ENCODE peak calls at places on chromosome 3, in six cellular contexts. One of them, this sample, is unnamed.

GRCh38 chr3:159782724-159783421 is 205.8 kb upstream of the IL12A start:
- DNase-seq in GM12891: no peak
- DNase-seq in H1: no peak
- DNase-seq in K562: no peak
- DNase-seq in HepG2: peak; percentile 82
- DNase-seq in GM12878: no peak
- DNase-seq in this sample: no peak

GRCh38 chr3:170811928-170812591 is 57.9 kb downstream of the RPL22L1 start:
- DNase-seq in GM12891: peak; percentile 42
- DNase-seq in H1: peak; percentile 59
- DNase-seq in K562: peak; percentile 89
- DNase-seq in HepG2: peak; percentile 78
- DNase-seq in GM12878: peak; percentile 30
- DNase-seq in this sample: peak; percentile 40

GRCh38 chr3:30236011-30236410 is 370.4 kb upstream of the TGFBR2 start:
- DNase-seq in GM12891: no peak
- DNase-seq in H1: no peak
- DNase-seq in K562: no peak
- DNase-seq in HepG2: no peak
- DNase-seq in GM12878: no peak
- DNase-seq in this sample: no peak

GRCh38 chr3:160150525-160150924 is 74.7 kb upstream of the C3orf80 start:
- DNase-seq in GM12891: no peak
- DNase-seq in H1: no peak
- DNase-seq in K562: no peak
- DNase-seq in HepG2: no peak
- DNase-seq in GM12878: no peak
- DNase-seq in this sample: no peak

GRCh38 chr3:102123590-102124190 is 274.4 kb downstream of the NFKBIZ start:
- DNase-seq in GM12891: no peak
- DNase-seq in H1: no peak
- DNase-seq in K562: no peak
- DNase-seq in HepG2: no peak
- DNase-seq in GM12878: no peak
- DNase-seq in this sample: no peak

GRCh38 chr3:101850327-101851048 is 1.2 kb downstream of the NFKBIZ start:
- DNase-seq in GM12891: no peak
- DNase-seq in H1: no peak
- DNase-seq in K562: peak; percentile 17
- DNase-seq in HepG2: no peak
- DNase-seq in GM12878: peak; percentile 65
- DNase-seq in this sample: no peak

GRCh38 chr3:93843981-93844380 is 129.7 kb downstream of the PROS1 start:
- DNase-seq in GM12891: no peak
- DNase-seq in H1: no peak
- DNase-seq in K562: no peak
- DNase-seq in HepG2: no peak
- DNase-seq in GM12878: no peak
- DNase-seq in this sample: no peak

GRCh38 chr3:125108833-125109540 is 53.2 kb upstream of the HEG1 start:
- DNase-seq in GM12891: no peak
- DNase-seq in H1: no peak
- DNase-seq in K562: no peak
- DNase-seq in HepG2: no peak
- DNase-seq in GM12878: no peak
- DNase-seq in this sample: no peak

GRCh38 chr3:114770874-114771273 is 376.2 kb downstream of the ZBTB20 start:
- DNase-seq in GM12891: no peak
- DNase-seq in H1: no peak
- DNase-seq in K562: no peak
- DNase-seq in HepG2: no peak
- DNase-seq in GM12878: no peak
- DNase-seq in this sample: no peak

GRCh38 chr3:43632986-43633385 is 11.2 kb upstream of the ANO10 start:
- DNase-seq in GM12891: no peak
- DNase-seq in H1: no peak
- DNase-seq in K562: no peak
- DNase-seq in HepG2: no peak
- DNase-seq in GM12878: no peak
- DNase-seq in this sample: no peak

GRCh38 chr3:147298511-147298982 is 107.8 kb downstream of the ZIC4 start:
- DNase-seq in GM12891: no peak
- DNase-seq in H1: no peak
- DNase-seq in K562: no peak
- DNase-seq in HepG2: peak; percentile 3
- DNase-seq in GM12878: no peak
- DNase-seq in this sample: no peak

GRCh38 chr3:64184621-64185020 is 40.6 kb downstream of the PRICKLE2 start:
- DNase-seq in GM12891: no peak
- DNase-seq in H1: no peak
- DNase-seq in K562: no peak
- DNase-seq in HepG2: no peak
- DNase-seq in GM12878: no peak
- DNase-seq in this sample: no peak

GRCh38 chr3:196842567-196843434 is 24.9 kb upstream of the SENP5 start:
- DNase-seq in GM12891: no peak
- DNase-seq in H1: no peak
- DNase-seq in K562: peak; percentile 56
- DNase-seq in HepG2: peak; percentile 21
- DNase-seq in GM12878: no peak
- DNase-seq in this sample: no peak

GRCh38 chr3:58356054-58356453 is 23.4 kb downstream of the PXK start:
- DNase-seq in GM12891: no peak
- DNase-seq in H1: no peak
- DNase-seq in K562: no peak
- DNase-seq in HepG2: no peak
- DNase-seq in GM12878: no peak
- DNase-seq in this sample: no peak

GRCh38 chr3:67198374-67198773 is 200.3 kb downstream of the KBTBD8 start:
- DNase-seq in GM12891: no peak
- DNase-seq in H1: no peak
- DNase-seq in K562: no peak
- DNase-seq in HepG2: no peak
- DNase-seq in GM12878: no peak
- DNase-seq in this sample: no peak

GRCh38 chr3:12972791-12973702 is 100.2 kb downstream of the IQSEC1 start:
- DNase-seq in GM12891: no peak
- DNase-seq in H1: no peak
- DNase-seq in K562: no peak
- DNase-seq in HepG2: no peak
- DNase-seq in GM12878: no peak
- DNase-seq in this sample: no peak

GRCh38 chr3:46098319-46098761 is 71.1 kb upstream of the XCR1 start:
- DNase-seq in GM12891: no peak
- DNase-seq in H1: no peak
- DNase-seq in K562: no peak
- DNase-seq in HepG2: no peak
- DNase-seq in GM12878: peak; percentile 86
- DNase-seq in this sample: peak; percentile 30

GRCh38 chr3:150081084-150081483 is 110.4 kb upstream of the PFN2 start:
- DNase-seq in GM12891: no peak
- DNase-seq in H1: no peak
- DNase-seq in K562: no peak
- DNase-seq in HepG2: no peak
- DNase-seq in GM12878: no peak
- DNase-seq in this sample: no peak

GRCh38 chr3:142947352-142947751 is 16.1 kb downstream of the PAQR9 start:
- DNase-seq in GM12891: no peak
- DNase-seq in H1: no peak
- DNase-seq in K562: no peak
- DNase-seq in HepG2: no peak
- DNase-seq in GM12878: no peak
- DNase-seq in this sample: no peak

GRCh38 chr3:121916189-121916588 is 22.0 kb downstream of the SLC15A2 start:
- DNase-seq in GM12891: no peak
- DNase-seq in H1: no peak
- DNase-seq in K562: no peak
- DNase-seq in HepG2: no peak
- DNase-seq in GM12878: no peak
- DNase-seq in this sample: no peak

GRCh38 chr3:107366766-107367165 is 10.5 kb upstream of the CCDC54 start:
- DNase-seq in GM12891: no peak
- DNase-seq in H1: peak; percentile 29
- DNase-seq in K562: peak; percentile 25
- DNase-seq in HepG2: no peak
- DNase-seq in GM12878: no peak
- DNase-seq in this sample: no peak

GRCh38 chr3:101379695-101380376 is 59.5 kb upstream of the IMPG2 start:
- DNase-seq in GM12891: no peak
- DNase-seq in H1: no peak
- DNase-seq in K562: no peak
- DNase-seq in HepG2: no peak
- DNase-seq in GM12878: peak; percentile 76
- DNase-seq in this sample: no peak

GRCh38 chr3:69142090-69142489 is 19.7 kb upstream of the LMOD3 start:
- DNase-seq in GM12891: no peak
- DNase-seq in H1: no peak
- DNase-seq in K562: no peak
- DNase-seq in HepG2: no peak
- DNase-seq in GM12878: no peak
- DNase-seq in this sample: no peak

GRCh38 chr3:119555929-119556328 is 3.5 kb downstream of the CD80 start:
- DNase-seq in GM12891: no peak
- DNase-seq in H1: no peak
- DNase-seq in K562: no peak
- DNase-seq in HepG2: no peak
- DNase-seq in GM12878: no peak
- DNase-seq in this sample: no peak

GRCh38 chr3:14416453-14416852 is 14.0 kb downstream of the SLC6A6 start:
- DNase-seq in GM12891: no peak
- DNase-seq in H1: no peak
- DNase-seq in K562: no peak
- DNase-seq in HepG2: no peak
- DNase-seq in GM12878: no peak
- DNase-seq in this sample: no peak

GRCh38 chr3:124217542-124217941 is 225.6 kb upstream of the ROPN1 start:
- DNase-seq in GM12891: no peak
- DNase-seq in H1: no peak
- DNase-seq in K562: peak; percentile 20
- DNase-seq in HepG2: peak; percentile 76
- DNase-seq in GM12878: no peak
- DNase-seq in this sample: no peak

GRCh38 chr3:190321789-190322603 is at the start of gene CLDN1:
- DNase-seq in GM12891: peak; percentile 66
- DNase-seq in H1: peak; percentile 73
- DNase-seq in K562: peak; percentile 31
- DNase-seq in HepG2: peak; percentile 70
- DNase-seq in GM12878: no peak
- DNase-seq in this sample: peak; percentile 66

GRCh38 chr3:55013145-55013544 is 85.3 kb upstream of the LRTM1 start:
- DNase-seq in GM12891: no peak
- DNase-seq in H1: no peak
- DNase-seq in K562: no peak
- DNase-seq in HepG2: no peak
- DNase-seq in GM12878: no peak
- DNase-seq in this sample: no peak

GRCh38 chr3:178748874-178749273 is 212.6 kb downstream of the KCNMB2 start:
- DNase-seq in GM12891: no peak
- DNase-seq in H1: no peak
- DNase-seq in K562: no peak
- DNase-seq in HepG2: no peak
- DNase-seq in GM12878: no peak
- DNase-seq in this sample: no peak

GRCh38 chr3:109480014-109480413 is 142.7 kb upstream of the DPPA4 start:
- DNase-seq in GM12891: no peak
- DNase-seq in H1: no peak
- DNase-seq in K562: no peak
- DNase-seq in HepG2: no peak
- DNase-seq in GM12878: no peak
- DNase-seq in this sample: no peak

GRCh38 chr3:159637895-159638542 is 350.6 kb upstream of the IL12A start:
- DNase-seq in GM12891: no peak
- DNase-seq in H1: no peak
- DNase-seq in K562: no peak
- DNase-seq in HepG2: no peak
- DNase-seq in GM12878: no peak
- DNase-seq in this sample: no peak

GRCh38 chr3:45677045-45677436 is 12.2 kb upstream of the SACM1L start:
- DNase-seq in GM12891: no peak
- DNase-seq in H1: no peak
- DNase-seq in K562: no peak
- DNase-seq in HepG2: peak; percentile 40
- DNase-seq in GM12878: no peak
- DNase-seq in this sample: no peak

GRCh38 chr3:71724584-71725278 is 471 bp downstream of the EIF4E3 start:
- DNase-seq in GM12891: peak; percentile 24
- DNase-seq in H1: no peak
- DNase-seq in K562: peak; percentile 30
- DNase-seq in HepG2: no peak
- DNase-seq in GM12878: no peak
- DNase-seq in this sample: peak; percentile 34
- TF ChIP-seq POLR2A in GM12891: no peak
- TF ChIP-seq POLR2A in H1: no peak
- TF ChIP-seq POLR2A in K562: no peak
- TF ChIP-seq POLR2A in HepG2: no peak
- TF ChIP-seq POLR2A in GM12878: no peak
- TF ChIP-seq POLR2A in this sample: no peak

GRCh38 chr3:180073561-180073960 is 36.8 kb upstream of the PEX5L start:
- DNase-seq in GM12891: no peak
- DNase-seq in H1: no peak
- DNase-seq in K562: no peak
- DNase-seq in HepG2: no peak
- DNase-seq in GM12878: no peak
- DNase-seq in this sample: no peak
- TF ChIP-seq TAF1 in GM12891: no peak
- TF ChIP-seq TAF1 in H1: no peak
- TF ChIP-seq TAF1 in K562: no peak
- TF ChIP-seq TAF1 in HepG2: no peak
- TF ChIP-seq TAF1 in GM12878: no peak
- TF ChIP-seq TAF1 in this sample: no peak

DNA sequence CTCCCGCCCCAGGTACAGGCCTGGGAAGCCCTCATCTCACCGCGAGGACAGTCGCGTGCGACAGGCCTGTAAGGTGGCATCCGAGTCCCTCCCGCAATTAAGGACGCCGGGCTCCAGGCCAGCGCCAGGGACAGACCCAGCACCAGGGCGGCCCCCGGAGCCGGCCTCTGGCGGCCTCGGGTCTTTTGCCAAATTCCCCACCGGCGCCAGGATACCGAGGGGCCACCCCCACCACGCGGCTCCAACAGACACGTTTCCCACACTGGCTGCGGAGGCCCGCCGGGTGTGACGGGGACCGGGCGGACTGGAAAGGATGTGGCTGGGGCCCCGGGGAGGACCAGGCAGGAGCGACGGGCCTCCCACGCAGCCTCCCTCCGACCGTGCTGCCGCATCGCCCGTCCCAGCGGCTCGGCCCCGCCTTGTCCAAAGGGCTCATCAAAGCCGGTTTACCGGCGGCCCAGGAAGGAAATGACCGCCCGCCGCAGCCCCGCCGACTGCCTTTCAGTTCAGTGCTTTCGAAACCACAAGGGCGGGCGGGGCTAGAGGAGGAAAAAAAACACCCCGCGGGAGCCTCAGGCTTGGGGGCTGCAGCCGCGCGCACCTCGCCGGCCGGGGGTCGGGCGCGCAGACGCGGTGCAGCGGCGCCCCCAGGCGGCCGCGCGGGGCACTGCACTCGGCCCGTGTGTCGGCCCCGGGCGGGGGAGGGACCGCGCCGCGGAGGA is 11.2 kb downstream of the XXYLT1 start:
- DNase-seq in GM12891: peak; percentile 97
- DNase-seq in H1: no peak
- DNase-seq in K562: peak; percentile 97
- DNase-seq in HepG2: peak; percentile 92
- DNase-seq in GM12878: peak; percentile 69
- DNase-seq in this sample: peak; percentile 97
- TF ChIP-seq POLR2A in GM12891: peak; percentile 59
- TF ChIP-seq POLR2A in H1: no peak
- TF ChIP-seq POLR2A in K562: no peak
- TF ChIP-seq POLR2A in HepG2: no peak
- TF ChIP-seq POLR2A in GM12878: peak; percentile 85
- TF ChIP-seq POLR2A in this sample: peak; percentile 66

GRCh38 chr3:134708025-134708597 is 57.3 kb upstream of the KY start:
- DNase-seq in GM12891: no peak
- DNase-seq in H1: no peak
- DNase-seq in K562: no peak
- DNase-seq in HepG2: no peak
- DNase-seq in GM12878: no peak
- DNase-seq in this sample: no peak
- TF ChIP-seq TAF1 in GM12891: no peak
- TF ChIP-seq TAF1 in H1: no peak
- TF ChIP-seq TAF1 in K562: no peak
- TF ChIP-seq TAF1 in HepG2: no peak
- TF ChIP-seq TAF1 in GM12878: no peak
- TF ChIP-seq TAF1 in this sample: no peak

This sample was measured in GM12892.